ENCODE peak calls at places on chromosomes 5 and 9, in eight cellular contexts. L, S, J, N, A, U, D and K are unnamed samples. For H3K4me1, the result is how much of the 10 kb centered on the place peaks cover.

GRCh38 chr9:123127512-123128075 is 94.1 kb downstream of the GPR21 start:
- DNase-seq in L (no peak), S (no peak), J (no peak), N (no peak), A (no peak), U (no peak), D (no peak), K (no peak)

GRCh38 chr5:59190746-59191145 is 607.9 kb downstream of the RAB3C start:
- DNase-seq in L (no peak), S (no peak), J (no peak), N (no peak), A (no peak), U (no peak), D (no peak), K (no peak)

GRCh38 chr5:93164690-93165089 is 416.3 kb downstream of the NR2F1-AS1 start:
- DNase-seq in L (no peak), S (peak), J (no peak), N (no peak), A (no peak), U (no peak), D (peak), K (no peak)

GRCh38 chr5:134554319-134555222 is 29.1 kb downstream of the JADE2 start:
- DNase-seq in L (peak), S (peak), J (peak), N (peak), A (peak), U (no peak), D (peak), K (no peak)

GRCh38 chr5:55441107-55441771 is 93.5 kb downstream of the PLPP1 start:
- DNase-seq in L (no peak), S (no peak), J (no peak), N (no peak), A (no peak), U (no peak), D (no peak), K (no peak)

GRCh38 chr9:129719135-129719534 is 33.7 kb downstream of the PTGES start:
- DNase-seq in L (no peak), S (no peak), J (no peak), N (no peak), A (no peak), U (no peak), D (no peak), K (no peak)

GRCh38 chr9:92608221-92609141 is 61.5 kb downstream of the IPPK start:
- DNase-seq in L (no peak), S (no peak), J (no peak), N (no peak), A (no peak), U (no peak), D (no peak), K (no peak)

GRCh38 chr9:99079542-99079941 is 25.4 kb upstream of the TGFBR1 start:
- DNase-seq in L (no peak), S (no peak), J (no peak), N (no peak), A (no peak), U (no peak), D (no peak), K (no peak)

GRCh38 chr9:96048954-96049831 is 173.7 kb downstream of the ERCC6L2 start:
- DNase-seq in L (peak), S (no peak), J (no peak), N (peak), A (peak), U (no peak), D (no peak), K (no peak)

GRCh38 chr5:73415617-73416016 is 33.0 kb downstream of the FOXD1 start:
- DNase-seq in L (no peak), S (no peak), J (no peak), N (no peak), A (no peak), U (no peak), D (no peak), K (no peak)

GRCh38 chr5:112417931-112418358 is 1.1 kb downstream of the EPB41L4A start:
- DNase-seq in L (no peak), S (no peak), J (peak), N (no peak), A (peak), U (no peak), D (no peak), K (peak)

DNA sequence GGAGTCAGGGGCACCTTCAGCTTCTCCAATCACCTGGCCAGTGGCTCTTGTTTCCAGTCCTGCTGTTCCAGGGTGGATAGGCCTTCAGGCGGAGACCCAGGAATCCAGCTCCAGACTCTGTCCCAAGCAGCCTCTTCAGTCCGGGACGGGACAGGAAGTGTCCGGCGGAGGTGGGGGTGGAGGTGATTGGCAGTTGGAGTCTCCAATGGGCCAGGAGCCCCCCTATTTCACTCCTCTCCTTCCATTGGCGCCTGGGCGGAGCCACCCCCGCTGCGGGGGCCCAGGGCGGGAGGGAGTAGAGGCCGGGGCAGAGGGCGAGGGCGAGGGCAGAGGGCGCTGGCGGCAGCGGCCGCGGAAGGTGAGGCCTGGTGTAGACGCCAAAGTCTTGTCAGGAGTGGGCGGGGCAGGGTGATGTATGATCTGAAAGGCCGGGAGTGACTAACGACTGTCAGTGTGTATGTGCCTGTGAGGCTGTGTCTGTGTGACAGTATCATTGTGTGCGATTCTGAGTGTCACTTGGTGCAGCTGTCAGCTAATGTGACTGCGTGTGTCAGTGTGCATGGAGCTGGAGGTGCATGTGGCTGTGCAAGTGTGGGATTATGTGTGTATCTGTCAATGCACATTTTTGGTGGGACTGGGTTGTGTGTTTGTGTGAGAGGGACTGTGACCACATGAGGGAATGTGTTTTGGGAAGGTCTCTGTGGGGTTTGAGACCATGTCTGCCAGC is at the start of gene IL11RA:
- DNase-seq in L (peak), S (peak), J (peak), N (peak), A (peak), U (no peak), D (peak), K (peak)
- H3K4me3 ChIP-seq in L (peak), S (peak), J (peak), N (peak), A (peak), U (no peak), D (peak), K (peak)

GRCh38 chr9:7844283-7844682 is 44.7 kb upstream of the DMAC1 start:
- DNase-seq in L (no peak), S (no peak), J (no peak), N (no peak), A (no peak), U (no peak), D (peak), K (no peak)
- TF ChIP-seq CTCF in L (no peak), S (no peak), J (peak), N (peak), A (no peak), U (peak), D (peak), K (peak)

DNA sequence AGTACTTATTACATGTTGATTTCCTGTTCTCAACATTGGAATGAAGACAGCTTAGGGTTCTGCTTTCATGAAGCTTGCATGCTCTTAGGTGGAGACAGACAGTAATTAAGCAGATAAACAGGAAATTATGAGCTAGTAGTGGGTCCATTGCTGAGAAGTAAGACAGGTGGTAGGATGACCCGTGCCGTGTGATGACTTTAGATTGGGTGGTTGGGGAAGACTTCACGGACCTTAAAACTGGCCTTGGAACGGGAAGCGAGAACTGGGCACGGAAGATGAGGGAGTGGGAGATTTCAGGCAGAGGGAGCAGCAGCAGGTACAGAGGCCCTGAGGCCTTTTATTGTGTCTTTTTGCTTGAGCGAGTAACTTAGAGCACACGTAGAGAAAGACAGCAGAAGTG is 27.2 kb downstream of the ABL1 start:
- DNase-seq in L (no peak), S (no peak), J (no peak), N (no peak), A (no peak), U (no peak), D (no peak), K (no peak)
- H3K4me1 ChIP-seq in L (under half), S (under half), J (under half), N (half or more), A (half or more), U (under half), D (under half), K (under half)

GRCh38 chr9:35758475-35759050 is 4.5 kb upstream of the MSMP start:
- DNase-seq in L (no peak), S (no peak), J (no peak), N (no peak), A (no peak), U (no peak), D (no peak), K (no peak)
- H3K4me3 ChIP-seq in L (no peak), S (no peak), J (no peak), N (no peak), A (no peak), U (no peak), D (no peak), K (peak)

DNA sequence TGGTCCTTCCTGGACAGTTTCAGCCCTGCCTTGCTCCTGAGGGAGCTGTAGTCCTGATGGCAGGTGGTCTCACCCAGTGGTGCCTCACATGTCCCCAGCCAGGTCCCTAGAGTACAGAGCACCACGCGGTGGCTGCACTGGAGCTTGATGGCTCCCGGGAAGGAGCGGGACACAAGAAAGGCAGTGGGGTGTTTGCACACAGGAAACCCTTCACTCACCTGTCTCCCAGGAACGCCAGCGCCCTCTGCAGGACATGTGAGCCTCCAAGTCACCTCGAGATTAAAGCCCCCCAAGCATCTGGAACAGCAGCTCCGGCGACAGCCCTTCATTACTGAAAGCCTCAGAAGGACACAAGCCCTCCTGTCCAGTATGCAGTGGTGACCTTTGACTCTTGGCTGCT is 19.9 kb upstream of the TMEM250 start:
- DNase-seq in L (peak), S (no peak), J (no peak), N (no peak), A (no peak), U (peak), D (no peak), K (no peak)
- TF ChIP-seq CTCF in L (no peak), S (peak), J (no peak), N (no peak), A (no peak), U (no peak), D (no peak), K (peak)

DNA sequence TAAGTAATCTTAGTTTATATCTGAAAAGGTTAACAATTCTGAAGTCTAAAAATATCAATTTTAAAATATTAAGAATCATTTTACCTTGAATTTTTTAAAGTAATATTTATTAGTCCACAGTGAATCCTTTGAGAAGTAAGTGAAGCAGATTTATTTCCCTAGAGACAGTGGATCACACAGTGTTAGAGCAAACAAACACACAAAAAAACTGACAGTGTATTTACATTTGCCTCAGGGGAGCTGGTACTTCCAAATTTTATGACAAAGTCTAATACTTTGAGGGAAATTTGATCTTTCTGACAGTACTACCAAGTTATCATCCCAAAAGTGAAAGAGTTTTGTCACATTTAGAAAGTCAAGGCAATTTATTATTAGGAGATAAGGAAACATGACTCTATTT is 1750.6 kb upstream of the CDH9 start:
- DNase-seq in L (no peak), S (no peak), J (no peak), N (no peak), A (no peak), U (no peak), D (no peak), K (no peak)
- H3K4me1 ChIP-seq in L (under half), S (under half), J (under half), N (under half), A (under half), U (under half), D (under half), K (under half)